ENCODE peak calls at places on chromosomes 11 and 22, in five cellular contexts. N is kidney epithelial cell, Q is left lung, B is amniotic stem cell, V is GM04504. M is an unnamed sample.
A peak's percentile ranks its signal among the peaks of the same experiment; 100 is the strongest.

GRCh38 chr11:17588166-17588565 is 41.1 kb downstream of the OTOG start:
- DNase-seq in Q (no peak), B (no peak), V (no peak), N (no peak), M (no peak)

GRCh38 chr11:85628771-85629341 is 463 bp downstream of the TMEM126B start:
- DNase-seq in B (peak; percentile 48), N (no peak), V (no peak), Q (no peak), M (no peak)

GRCh38 chr22:41175546-41175945 is 29.6 kb upstream of the L3MBTL2 start:
- DNase-seq in N (no peak), B (no peak), Q (no peak), V (no peak), M (no peak)

GRCh38 chr11:59204736-59205135 is 8.0 kb downstream of the MPEG1 start:
- DNase-seq in V (no peak), B (no peak), Q (no peak), N (no peak), M (no peak)

GRCh38 chr11:61781585-61781984 is 10.8 kb downstream of the TMEM258 start:
- DNase-seq in Q (no peak), V (no peak), B (no peak), N (no peak), M (no peak)

GRCh38 chr22:28021998-28022660 is 103.1 kb upstream of the PITPNB start:
- DNase-seq in B (no peak), V (no peak), Q (peak; percentile 18), N (no peak), M (no peak)

GRCh38 chr11:65426839-65427690 is 4.5 kb downstream of the NEAT1 start:
- DNase-seq in B (no peak), V (peak; percentile 69), N (no peak), Q (peak; percentile 68), M (peak; percentile 49)

GRCh38 chr22:23856721-23857605 is 712 bp upstream of the SLC2A11 start:
- DNase-seq in B (peak; percentile 36), N (no peak), V (peak; percentile 14), Q (no peak), M (peak; percentile 62)

GRCh38 chr11:112650568-112650967 is 310.7 kb upstream of the NCAM1 start:
- DNase-seq in B (no peak), Q (no peak), N (no peak), V (no peak), M (no peak)

GRCh38 chr22:20292673-20293232 is 24.6 kb upstream of the RTN4R start:
- DNase-seq in V (no peak), B (no peak), N (no peak), Q (no peak), M (no peak)

GRCh38 chr22:27512283-27512761 is 289.2 kb downstream of the MN1 start:
- DNase-seq in Q (peak; percentile 65), V (no peak), B (peak; percentile 88), N (no peak), M (peak; percentile 96)